ENCODE peak calls at places on chromosomes 5 and 9, in eight cellular contexts. One of them, this sample, is unnamed.
A peak's percentile ranks its signal among the peaks of the same experiment; 100 is the strongest.

GRCh38 chr5:157444224-157444623 is 15.8 kb upstream of the NIPAL4 start:
- DNase-seq in sigmoid colon: no peak
- DNase-seq in kidney: no peak
- DNase-seq in esophagus squamous epithelium: no peak
- DNase-seq in endothelial cell of umbilical vein: no peak
- DNase-seq in colonic mucosa: no peak
- DNase-seq in adrenal gland: no peak
- DNase-seq in fibroblast of lung: no peak
- DNase-seq in this sample: no peak

GRCh38 chr9:18002718-18003438 is 424.0 kb downstream of the SH3GL2 start:
- DNase-seq in sigmoid colon: peak; percentile 34
- DNase-seq in kidney: no peak
- DNase-seq in esophagus squamous epithelium: no peak
- DNase-seq in endothelial cell of umbilical vein: no peak
- DNase-seq in colonic mucosa: peak; percentile 52
- DNase-seq in adrenal gland: no peak
- DNase-seq in fibroblast of lung: no peak
- DNase-seq in this sample: no peak

GRCh38 chr5:146947181-146947941 is 68.8 kb upstream of the PPP2R2B start:
- DNase-seq in sigmoid colon: no peak
- DNase-seq in kidney: no peak
- DNase-seq in esophagus squamous epithelium: no peak
- DNase-seq in endothelial cell of umbilical vein: peak; percentile 4
- DNase-seq in colonic mucosa: no peak
- DNase-seq in adrenal gland: peak; percentile 11
- DNase-seq in fibroblast of lung: no peak
- DNase-seq in this sample: peak; percentile 21

GRCh38 chr9:27460225-27461023 is 63.7 kb upstream of the IFNK start:
- DNase-seq in sigmoid colon: no peak
- DNase-seq in kidney: no peak
- DNase-seq in esophagus squamous epithelium: no peak
- DNase-seq in endothelial cell of umbilical vein: no peak
- DNase-seq in colonic mucosa: no peak
- DNase-seq in adrenal gland: peak; percentile 31
- DNase-seq in fibroblast of lung: no peak
- DNase-seq in this sample: no peak

GRCh38 chr9:78973906-78974305 is 597.9 kb upstream of the TLE4 start:
- DNase-seq in sigmoid colon: no peak
- DNase-seq in kidney: no peak
- DNase-seq in esophagus squamous epithelium: no peak
- DNase-seq in endothelial cell of umbilical vein: no peak
- DNase-seq in colonic mucosa: no peak
- DNase-seq in adrenal gland: no peak
- DNase-seq in fibroblast of lung: peak; percentile 67
- DNase-seq in this sample: no peak

GRCh38 chr5:152051499-152052454 is 127.1 kb upstream of the GLRA1 start:
- DNase-seq in sigmoid colon: no peak
- DNase-seq in kidney: no peak
- DNase-seq in esophagus squamous epithelium: no peak
- DNase-seq in endothelial cell of umbilical vein: no peak
- DNase-seq in colonic mucosa: no peak
- DNase-seq in adrenal gland: no peak
- DNase-seq in fibroblast of lung: no peak
- DNase-seq in this sample: no peak

GRCh38 chr5:163451489-163451888 is 8.4 kb downstream of the NUDCD2 start:
- DNase-seq in sigmoid colon: no peak
- DNase-seq in kidney: no peak
- DNase-seq in esophagus squamous epithelium: no peak
- DNase-seq in endothelial cell of umbilical vein: no peak
- DNase-seq in colonic mucosa: no peak
- DNase-seq in adrenal gland: no peak
- DNase-seq in fibroblast of lung: no peak
- DNase-seq in this sample: no peak

GRCh38 chr9:136138566-136138965 is 19.9 kb upstream of the TMEM250 start:
- DNase-seq in sigmoid colon: no peak
- DNase-seq in kidney: no peak
- DNase-seq in esophagus squamous epithelium: no peak
- DNase-seq in endothelial cell of umbilical vein: peak; percentile 21
- DNase-seq in colonic mucosa: peak; percentile 45
- DNase-seq in adrenal gland: no peak
- DNase-seq in fibroblast of lung: peak; percentile 7
- DNase-seq in this sample: no peak

GRCh38 chr9:84843175-84843824 is 173.8 kb downstream of the NTRK2 start:
- DNase-seq in sigmoid colon: no peak
- DNase-seq in kidney: no peak
- DNase-seq in esophagus squamous epithelium: no peak
- DNase-seq in endothelial cell of umbilical vein: no peak
- DNase-seq in colonic mucosa: peak; percentile 47
- DNase-seq in adrenal gland: no peak
- DNase-seq in fibroblast of lung: no peak
- DNase-seq in this sample: no peak

GRCh38 chr5:179489015-179489414 is 61.3 kb upstream of the RUFY1 start:
- DNase-seq in sigmoid colon: no peak
- DNase-seq in kidney: no peak
- DNase-seq in esophagus squamous epithelium: no peak
- DNase-seq in endothelial cell of umbilical vein: no peak
- DNase-seq in colonic mucosa: no peak
- DNase-seq in adrenal gland: no peak
- DNase-seq in fibroblast of lung: no peak
- DNase-seq in this sample: no peak

GRCh38 chr9:70569070-70569772 is 154.8 kb upstream of the KLF9 start:
- DNase-seq in sigmoid colon: no peak
- DNase-seq in kidney: no peak
- DNase-seq in esophagus squamous epithelium: no peak
- DNase-seq in endothelial cell of umbilical vein: no peak
- DNase-seq in colonic mucosa: no peak
- DNase-seq in adrenal gland: no peak
- DNase-seq in fibroblast of lung: no peak
- DNase-seq in this sample: no peak

GRCh38 chr9:125663127-125663526 is 43.9 kb downstream of the MAPKAP1 start:
- DNase-seq in sigmoid colon: no peak
- DNase-seq in kidney: no peak
- DNase-seq in esophagus squamous epithelium: no peak
- DNase-seq in endothelial cell of umbilical vein: peak; percentile 88
- DNase-seq in colonic mucosa: no peak
- DNase-seq in adrenal gland: no peak
- DNase-seq in fibroblast of lung: peak; percentile 76
- DNase-seq in this sample: no peak

GRCh38 chr9:16207161-16207560 is 654.3 kb downstream of the CCDC171 start:
- DNase-seq in sigmoid colon: peak; percentile 78
- DNase-seq in kidney: no peak
- DNase-seq in esophagus squamous epithelium: no peak
- DNase-seq in endothelial cell of umbilical vein: peak; percentile 34
- DNase-seq in colonic mucosa: no peak
- DNase-seq in adrenal gland: peak; percentile 16
- DNase-seq in fibroblast of lung: peak; percentile 62
- DNase-seq in this sample: no peak

GRCh38 chr5:112142769-112143270 is 276.3 kb downstream of the EPB41L4A start:
- DNase-seq in sigmoid colon: no peak
- DNase-seq in kidney: no peak
- DNase-seq in esophagus squamous epithelium: no peak
- DNase-seq in endothelial cell of umbilical vein: peak; percentile 91
- DNase-seq in colonic mucosa: no peak
- DNase-seq in adrenal gland: peak; percentile 53
- DNase-seq in fibroblast of lung: peak; percentile 74
- DNase-seq in this sample: peak; percentile 87

GRCh38 chr9:61671276-61671973 is 481.6 kb downstream of the SPATA31A7 start:
- DNase-seq in sigmoid colon: peak; percentile 52
- DNase-seq in kidney: peak; percentile 44
- DNase-seq in esophagus squamous epithelium: no peak
- DNase-seq in endothelial cell of umbilical vein: peak; percentile 2
- DNase-seq in colonic mucosa: no peak
- DNase-seq in adrenal gland: no peak
- DNase-seq in fibroblast of lung: no peak
- DNase-seq in this sample: no peak

GRCh38 chr9:96417610-96418073 is 528 bp downstream of the ZNF367 start:
- DNase-seq in sigmoid colon: peak; percentile 71
- DNase-seq in kidney: peak; percentile 88
- DNase-seq in esophagus squamous epithelium: no peak
- DNase-seq in endothelial cell of umbilical vein: peak; percentile 6
- DNase-seq in colonic mucosa: peak; percentile 28
- DNase-seq in adrenal gland: peak; percentile 29
- DNase-seq in fibroblast of lung: no peak
- DNase-seq in this sample: peak; percentile 16

GRCh38 chr5:12023614-12024241 is 119.5 kb upstream of the CTNND2 start:
- DNase-seq in sigmoid colon: no peak
- DNase-seq in kidney: no peak
- DNase-seq in esophagus squamous epithelium: no peak
- DNase-seq in endothelial cell of umbilical vein: peak; percentile 34
- DNase-seq in colonic mucosa: no peak
- DNase-seq in adrenal gland: no peak
- DNase-seq in fibroblast of lung: peak; percentile 37
- DNase-seq in this sample: no peak

GRCh38 chr5:80269991-80270438 is 14.2 kb upstream of the SERINC5 start:
- DNase-seq in sigmoid colon: no peak
- DNase-seq in kidney: no peak
- DNase-seq in esophagus squamous epithelium: no peak
- DNase-seq in endothelial cell of umbilical vein: no peak
- DNase-seq in colonic mucosa: no peak
- DNase-seq in adrenal gland: no peak
- DNase-seq in fibroblast of lung: no peak
- DNase-seq in this sample: no peak

GRCh38 chr5:163433271-163433670 is 4.1 kb upstream of the CCNG1 start:
- DNase-seq in sigmoid colon: no peak
- DNase-seq in kidney: no peak
- DNase-seq in esophagus squamous epithelium: no peak
- DNase-seq in endothelial cell of umbilical vein: no peak
- DNase-seq in colonic mucosa: peak; percentile 62
- DNase-seq in adrenal gland: peak; percentile 8
- DNase-seq in fibroblast of lung: no peak
- DNase-seq in this sample: no peak

GRCh38 chr9:249025-249424 is 34.4 kb downstream of the DOCK8 start:
- DNase-seq in sigmoid colon: no peak
- DNase-seq in kidney: no peak
- DNase-seq in esophagus squamous epithelium: no peak
- DNase-seq in endothelial cell of umbilical vein: no peak
- DNase-seq in colonic mucosa: no peak
- DNase-seq in adrenal gland: no peak
- DNase-seq in fibroblast of lung: no peak
- DNase-seq in this sample: no peak

GRCh38 chr9:116701940-116702642 is 15.0 kb downstream of the TRIM32 start:
- DNase-seq in sigmoid colon: no peak
- DNase-seq in kidney: no peak
- DNase-seq in esophagus squamous epithelium: no peak
- DNase-seq in endothelial cell of umbilical vein: no peak
- DNase-seq in colonic mucosa: no peak
- DNase-seq in adrenal gland: no peak
- DNase-seq in fibroblast of lung: no peak
- DNase-seq in this sample: no peak

GRCh38 chr5:138918680-138919079 is 43.5 kb upstream of the LRRTM2 start:
- DNase-seq in sigmoid colon: no peak
- DNase-seq in kidney: no peak
- DNase-seq in esophagus squamous epithelium: no peak
- DNase-seq in endothelial cell of umbilical vein: no peak
- DNase-seq in colonic mucosa: no peak
- DNase-seq in adrenal gland: no peak
- DNase-seq in fibroblast of lung: no peak
- DNase-seq in this sample: no peak
- H3K4me3 ChIP-seq in sigmoid colon: no peak overlapping the region
- H3K4me3 ChIP-seq in kidney: no peak overlapping the region
- H3K4me3 ChIP-seq in esophagus squamous epithelium: no peak overlapping the region
- H3K4me3 ChIP-seq in endothelial cell of umbilical vein: no peak overlapping the region
- H3K4me3 ChIP-seq in colonic mucosa: no peak overlapping the region
- H3K4me3 ChIP-seq in adrenal gland: no peak overlapping the region
- H3K4me3 ChIP-seq in fibroblast of lung: no peak overlapping the region
- H3K4me3 ChIP-seq in this sample: no peak overlapping the region

GRCh38 chr9:112753725-112754124 is 3.2 kb downstream of the SNX30 start:
- DNase-seq in sigmoid colon: no peak
- DNase-seq in kidney: no peak
- DNase-seq in esophagus squamous epithelium: no peak
- DNase-seq in endothelial cell of umbilical vein: no peak
- DNase-seq in colonic mucosa: no peak
- DNase-seq in adrenal gland: no peak
- DNase-seq in fibroblast of lung: peak; percentile 95
- DNase-seq in this sample: no peak
- H3K4me3 ChIP-seq in sigmoid colon: no peak overlapping the region
- H3K4me3 ChIP-seq in kidney: no peak overlapping the region
- H3K4me3 ChIP-seq in esophagus squamous epithelium: no peak overlapping the region
- H3K4me3 ChIP-seq in endothelial cell of umbilical vein: no peak overlapping the region
- H3K4me3 ChIP-seq in colonic mucosa: no peak overlapping the region
- H3K4me3 ChIP-seq in adrenal gland: no peak overlapping the region
- H3K4me3 ChIP-seq in fibroblast of lung: no peak overlapping the region
- H3K4me3 ChIP-seq in this sample: no peak overlapping the region

DNA sequence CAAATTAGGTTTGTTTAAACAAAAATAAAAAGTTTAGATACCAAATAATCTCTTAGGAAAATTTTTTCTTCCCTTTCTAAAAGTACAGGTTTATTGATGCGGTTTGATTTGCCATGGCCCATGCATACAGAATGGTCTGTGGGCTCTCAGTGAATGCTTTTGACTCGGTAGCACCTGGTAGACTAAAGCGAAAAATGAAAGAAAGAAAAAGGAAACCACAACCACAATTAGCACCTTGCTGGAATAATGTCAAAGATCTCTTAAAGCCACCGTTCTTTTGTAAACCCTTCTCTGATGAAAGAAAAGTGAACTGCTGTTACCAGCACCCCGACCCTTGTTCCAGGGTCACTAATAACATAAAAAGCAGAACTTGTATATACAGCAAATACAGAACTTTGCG is 157.9 kb downstream of the NFIB start:
- DNase-seq in sigmoid colon: no peak
- DNase-seq in kidney: no peak
- DNase-seq in esophagus squamous epithelium: no peak
- DNase-seq in endothelial cell of umbilical vein: no peak
- DNase-seq in colonic mucosa: no peak
- DNase-seq in adrenal gland: no peak
- DNase-seq in fibroblast of lung: no peak
- DNase-seq in this sample: no peak
- H3K4me3 ChIP-seq in sigmoid colon: no peak overlapping the region
- H3K4me3 ChIP-seq in kidney: no peak overlapping the region
- H3K4me3 ChIP-seq in esophagus squamous epithelium: no peak overlapping the region
- H3K4me3 ChIP-seq in endothelial cell of umbilical vein: no peak overlapping the region
- H3K4me3 ChIP-seq in colonic mucosa: no peak overlapping the region
- H3K4me3 ChIP-seq in adrenal gland: no peak overlapping the region
- H3K4me3 ChIP-seq in fibroblast of lung: no peak overlapping the region
- H3K4me3 ChIP-seq in this sample: no peak overlapping the region

GRCh38 chr5:57537831-57538230 is 55.2 kb upstream of the ACTBL2 start:
- DNase-seq in sigmoid colon: no peak
- DNase-seq in kidney: no peak
- DNase-seq in esophagus squamous epithelium: no peak
- DNase-seq in endothelial cell of umbilical vein: no peak
- DNase-seq in colonic mucosa: no peak
- DNase-seq in adrenal gland: no peak
- DNase-seq in fibroblast of lung: peak; percentile 20
- DNase-seq in this sample: no peak

GRCh38 chr5:57538341-57538955 is 55.8 kb upstream of the ACTBL2 start:
- DNase-seq in sigmoid colon: no peak
- DNase-seq in kidney: no peak
- DNase-seq in esophagus squamous epithelium: no peak
- DNase-seq in endothelial cell of umbilical vein: no peak
- DNase-seq in colonic mucosa: no peak
- DNase-seq in adrenal gland: no peak
- DNase-seq in fibroblast of lung: peak; percentile 82
- DNase-seq in this sample: no peak

DNA sequence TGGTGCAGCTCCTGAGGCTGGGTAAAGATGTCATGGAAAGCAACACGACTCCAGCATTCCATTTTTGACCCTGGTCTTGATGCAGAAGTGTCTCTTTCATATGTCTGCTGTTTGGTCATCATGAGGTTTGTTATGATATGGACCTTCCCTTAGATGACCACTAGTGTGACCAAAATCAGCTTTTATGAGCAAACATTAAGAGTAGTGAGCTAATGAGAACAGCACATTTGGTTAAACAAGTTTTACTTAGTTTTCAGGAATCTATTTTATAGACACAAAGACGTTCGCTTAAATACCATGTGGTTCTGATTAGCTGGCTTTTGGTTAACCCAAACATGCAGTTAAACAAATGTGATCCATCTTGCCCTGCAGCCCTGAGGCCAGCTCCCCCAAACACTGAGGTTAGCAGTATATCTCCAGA is 56.7 kb upstream of the ACTBL2 start:
- DNase-seq in sigmoid colon: no peak
- DNase-seq in kidney: no peak
- DNase-seq in esophagus squamous epithelium: no peak
- DNase-seq in endothelial cell of umbilical vein: no peak
- DNase-seq in colonic mucosa: no peak
- DNase-seq in adrenal gland: no peak
- DNase-seq in fibroblast of lung: peak; percentile 58
- DNase-seq in this sample: no peak
- H3K4me3 ChIP-seq in sigmoid colon: no peak overlapping the region
- H3K4me3 ChIP-seq in kidney: no peak overlapping the region
- H3K4me3 ChIP-seq in esophagus squamous epithelium: no peak overlapping the region
- H3K4me3 ChIP-seq in endothelial cell of umbilical vein: no peak overlapping the region
- H3K4me3 ChIP-seq in colonic mucosa: no peak overlapping the region
- H3K4me3 ChIP-seq in adrenal gland: no peak overlapping the region
- H3K4me3 ChIP-seq in fibroblast of lung: no peak overlapping the region
- H3K4me3 ChIP-seq in this sample: no peak overlapping the region